ENCODE peak calls at places on chromosomes 13 and 19, in seven cellular contexts. W is neural crest cell, G is lung, C is DND-41, R is fibroblast of pulmonary artery, U is fibroblast of the aortic adventitia, E is RWPE1. J is an unnamed sample.

GRCh38 chr19:29262085-29262484 is 49.1 kb upstream of the UQCRFS1 start:
- DNase-seq in W (no peak), G (no peak), C (no peak), R (no peak), U (no peak), E (no peak), J (no peak)

GRCh38 chr19:16021796-16022195 is 54.5 kb upstream of the TPM4 start:
- DNase-seq in W (no peak), G (no peak), C (no peak), R (no peak), U (no peak), E (no peak), J (no peak)

GRCh38 chr19:14476663-14477401 is 1.7 kb upstream of the PTGER1 start:
- DNase-seq in W (no peak), G (no peak), C (no peak), R (peak; percentile 79), U (peak; percentile 89), E (peak; percentile 88), J (no peak)

GRCh38 chr13:61770697-61771096 is 355.0 kb upstream of the PCDH20 start:
- DNase-seq in W (no peak), G (no peak), C (no peak), R (no peak), U (no peak), E (no peak), J (no peak)

GRCh38 chr13:113364371-113364932 is 522 bp upstream of the GRTP1 start:
- DNase-seq in W (peak; percentile 31), G (no peak), C (no peak), R (no peak), U (no peak), E (no peak), J (no peak)

GRCh38 chr19:51948979-51949378 is 21.7 kb downstream of the ZNF613 start:
- DNase-seq in W (no peak), G (no peak), C (no peak), R (peak; percentile 27), U (peak; percentile 4), E (no peak), J (no peak)

GRCh38 chr13:88107486-88108044 is 436.4 kb downstream of the SLITRK5 start:
- DNase-seq in W (no peak), G (no peak), C (no peak), R (no peak), U (no peak), E (no peak), J (no peak)

GRCh38 chr19:15197275-15198005 is 3.4 kb downstream of the NOTCH3 start:
- DNase-seq in W (no peak), G (no peak), C (peak; percentile 98), R (peak; percentile 39), U (no peak), E (no peak), J (no peak)

GRCh38 chr19:8515317-8515716 is 1.4 kb upstream of the ZNF414 start:
- DNase-seq in W (no peak), G (no peak), C (no peak), R (no peak), U (no peak), E (no peak), J (no peak)

GRCh38 chr13:44576396-44577235 is 486 bp upstream of the TSC22D1 start:
- DNase-seq in W (peak; percentile 23), G (no peak), C (peak; percentile 42), R (peak; percentile 11), U (no peak), E (peak; percentile 13), J (peak; percentile 83)

GRCh38 chr13:110023729-110024645 is 237.6 kb upstream of the IRS2 start:
- DNase-seq in W (no peak), G (no peak), C (no peak), R (peak; percentile 68), U (peak; percentile 51), E (no peak), J (no peak)

GRCh38 chr19:52948025-52948770 is 14.5 kb downstream of the ZNF816 start:
- DNase-seq in W (no peak), G (no peak), C (no peak), R (no peak), U (no peak), E (no peak), J (no peak)

GRCh38 chr19:1590641-1591397 is 1.8 kb downstream of the MBD3 start:
- DNase-seq in W (no peak), G (no peak), C (peak; percentile 53), R (peak; percentile 26), U (no peak), E (no peak), J (no peak)

GRCh38 chr13:73717632-73718031 is 416.6 kb downstream of the KLF12 start:
- DNase-seq in W (no peak), G (no peak), C (peak; percentile 32), R (peak; percentile 52), U (peak; percentile 65), E (no peak), J (no peak)

GRCh38 chr13:97853550-97853949 is 99.9 kb upstream of the IPO5 start:
- DNase-seq in W (no peak), G (no peak), C (no peak), R (no peak), U (peak; percentile 14), E (no peak), J (no peak)

GRCh38 chr19:21587549-21587948 is 82.1 kb downstream of the ZNF429 start:
- DNase-seq in W (no peak), G (no peak), C (no peak), R (no peak), U (no peak), E (no peak), J (no peak)

GRCh38 chr19:17402982-17403855 is 2.2 kb downstream of the BST2 start:
- DNase-seq in W (peak; percentile 57), G (no peak), C (peak; percentile 20), R (no peak), U (no peak), E (peak; percentile 87), J (no peak)

GRCh38 chr19:3479819-3480215 is 508 bp downstream of the SMIM24 start:
- DNase-seq in W (no peak), G (no peak), C (no peak), R (no peak), U (no peak), E (peak; percentile 46), J (no peak)

GRCh38 chr13:23856008-23856750 is 33.0 kb downstream of the MIPEP start:
- DNase-seq in W (no peak), G (no peak), C (no peak), R (no peak), U (no peak), E (no peak), J (no peak)

GRCh38 chr13:40558656-40559055 is 107.8 kb downstream of the FOXO1 start:
- DNase-seq in W (no peak), G (no peak), C (no peak), R (peak; percentile 68), U (no peak), E (no peak), J (no peak)

GRCh38 chr13:101098873-101099272 is 317.4 kb downstream of the NALCN start:
- DNase-seq in W (no peak), G (no peak), C (no peak), R (no peak), U (no peak), E (no peak), J (no peak)

GRCh38 chr19:42280761-42281174 is 11.7 kb downstream of the CIC start:
- DNase-seq in W (no peak), G (peak; percentile 53), C (no peak), R (no peak), U (no peak), E (peak; percentile 59), J (peak; percentile 88)

GRCh38 chr19:57280913-57281425 is 684 bp downstream of the ZNF460 start:
- DNase-seq in W (no peak), G (no peak), C (peak; percentile 25), R (no peak), U (peak; percentile 15), E (peak; percentile 13), J (no peak)

GRCh38 chr13:103510007-103510406 is 443.8 kb upstream of the SLC10A2 start:
- DNase-seq in W (no peak), G (no peak), C (no peak), R (no peak), U (no peak), E (no peak), J (no peak)
- TF ChIP-seq CTCF in W (no peak), G (no peak), C (peak; percentile 10), R (no peak), U (no peak), E (no peak), J (no peak)

GRCh38 chr19:11342429-11342828 is 3.0 kb upstream of the RAB3D start:
- DNase-seq in W (no peak), G (no peak), C (no peak), R (no peak), U (no peak), E (no peak), J (no peak)

GRCh38 chr19:11349171-11349570 is 2.9 kb downstream of the CCDC159 start:
- DNase-seq in W (no peak), G (no peak), C (no peak), R (no peak), U (no peak), E (no peak), J (no peak)

GRCh38 chr19:11347546-11347945 is 1.2 kb downstream of the CCDC159 start:
- DNase-seq in W (no peak), G (no peak), C (no peak), R (no peak), U (no peak), E (no peak), J (no peak)

GRCh38 chr19:11345122-11345752 is 831 bp downstream of the TMEM205 start:
- DNase-seq in W (no peak), G (no peak), C (no peak), R (no peak), U (no peak), E (no peak), J (no peak)

GRCh38 chr19:11346104-11346940 is at the start of the genes CCDC159 and TMEM205:
- DNase-seq in W (peak; percentile 94), G (peak; percentile 100), C (peak; percentile 100), R (peak; percentile 99), U (peak; percentile 100), E (peak; percentile 99), J (peak; percentile 99)
- TF ChIP-seq CTCF in W (no peak), G (no peak), C (peak; percentile 48), R (no peak), U (no peak), E (no peak), J (peak; percentile 19)

GRCh38 chr13:31884556-31884955 is 145.2 kb downstream of the RXFP2 start:
- DNase-seq in W (no peak), G (no peak), C (no peak), R (no peak), U (no peak), E (no peak), J (no peak)
- TF ChIP-seq CTCF in W (no peak), G (no peak), C (no peak), R (no peak), U (no peak), E (no peak), J (no peak)

GRCh38 chr13:78587395-78587794 is 16.0 kb downstream of the POU4F1 start:
- DNase-seq in W (no peak), G (no peak), C (no peak), R (no peak), U (no peak), E (no peak), J (no peak)

GRCh38 chr13:78589206-78589605 is 14.1 kb downstream of the POU4F1 start:
- DNase-seq in W (peak; percentile 71), G (no peak), C (peak; percentile 33), R (peak; percentile 45), U (peak; percentile 22), E (peak; percentile 34), J (no peak)

DNA sequence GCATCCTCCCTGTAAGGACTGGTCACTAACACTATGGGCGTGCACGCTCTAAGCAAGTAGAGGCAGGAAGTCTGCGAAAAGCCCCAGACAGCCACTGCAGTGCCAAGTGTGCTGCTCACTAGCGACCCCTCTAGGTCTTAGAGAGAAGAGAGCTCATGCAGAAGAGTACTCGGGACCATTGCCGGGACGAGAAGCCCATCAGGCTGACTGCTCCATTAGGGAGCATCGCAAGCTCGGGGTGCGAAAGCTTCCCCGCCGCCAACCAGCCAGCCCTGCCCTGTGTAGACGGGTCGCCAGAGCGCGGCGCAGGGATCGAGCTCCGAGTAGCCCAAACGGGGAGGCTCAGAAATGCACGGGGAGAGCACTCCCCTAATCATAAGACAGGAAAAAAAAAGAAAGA is 16.6 kb downstream of the POU4F1 start:
- DNase-seq in W (no peak), G (no peak), C (no peak), R (no peak), U (no peak), E (no peak), J (no peak)
- TF ChIP-seq CTCF in W (peak; percentile 51), G (no peak), C (peak; percentile 34), R (peak; percentile 23), U (peak; percentile 12), E (no peak), J (peak; percentile 27)